ENCODE peak calls at places on chromosomes 16 and 17, in six cellular contexts. M is HCT116, X is right lobe of liver, B is tibial artery, E is body of pancreas, N is gastrocnemius medialis. D is an unnamed sample.

GRCh38 chr17:68777856-68778694 is 176.9 kb upstream of the FAM20A start:
- DNase-seq in N (no peak), M (no peak), B (no peak), X (peak; percentile 58), E (peak; percentile 60), D (no peak)

GRCh38 chr17:79910985-79911361 is 71.7 kb upstream of the CBX4 start:
- DNase-seq in B (no peak), X (no peak), E (no peak), N (no peak), M (no peak), D (no peak)

GRCh38 chr16:74034862-74035261 is 261.8 kb upstream of the PSMD7 start:
- DNase-seq in E (no peak), N (no peak), M (peak; percentile 1), B (no peak), X (no peak), D (no peak)

GRCh38 chr16:50878966-50879615 is 137.2 kb downstream of the CYLD start:
- DNase-seq in B (no peak), N (no peak), E (no peak), M (no peak), X (no peak), D (no peak)

GRCh38 chr16:67017810-67018488 is 11.0 kb upstream of the CBFB start:
- DNase-seq in E (peak; percentile 90), B (peak; percentile 55), X (peak; percentile 86), M (peak; percentile 98), N (peak; percentile 52), D (peak; percentile 70)

GRCh38 chr16:27628216-27628945 is 78.4 kb downstream of the KATNIP start:
- DNase-seq in N (no peak), M (no peak), X (no peak), E (no peak), B (no peak), D (no peak)

GRCh38 chr16:75267631-75268264 is 16.3 kb upstream of the BCAR1 start:
- DNase-seq in B (no peak), E (peak; percentile 89), N (peak; percentile 90), M (peak; percentile 54), X (no peak), D (no peak)

GRCh38 chr16:19429271-19429670 is 11.6 kb downstream of the TMC5 start:
- DNase-seq in N (no peak), M (no peak), B (no peak), E (peak; percentile 57), X (peak; percentile 54), D (no peak)

GRCh38 chr16:81645303-81645702 is 133.8 kb upstream of the PLCG2 start:
- DNase-seq in E (peak; percentile 91), X (no peak), N (no peak), M (no peak), B (peak; percentile 29), D (peak; percentile 26)

GRCh38 chr17:73401911-73402310 is 90.1 kb upstream of the CDC42EP4 start:
- DNase-seq in B (no peak), M (no peak), E (peak; percentile 24), X (no peak), N (no peak), D (no peak)

DNA sequence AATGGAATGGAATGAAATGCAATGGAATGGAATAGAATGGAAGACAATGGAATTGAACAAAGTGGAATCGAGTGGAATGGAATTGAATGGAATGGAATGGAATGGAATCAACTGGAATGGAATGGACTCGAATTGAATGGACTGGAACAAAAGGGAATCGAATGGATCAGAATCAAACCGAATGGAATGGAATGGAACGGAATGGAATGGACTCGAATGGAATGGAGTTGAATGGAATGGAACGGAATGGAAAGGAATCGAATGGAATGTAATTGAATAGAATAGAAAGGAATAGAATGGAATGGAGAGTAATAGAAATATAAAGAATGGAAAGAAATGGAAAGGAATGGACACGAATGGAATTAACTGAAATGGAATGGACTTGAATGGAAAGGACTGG is 475.2 kb upstream of the WSB1 start:
- DNase-seq in X (no peak), B (no peak), N (no peak), E (no peak), M (peak; percentile 10), D (no peak)
- H3K9me3 ChIP-seq in X (peaks cover 2% of the 10 kb centered on the region), B (peaks cover 4% of the 10 kb centered on the region), N (no peaks in the 10 kb centered on the region), E (no peaks in the 10 kb centered on the region), M (peaks cover 74% of the 10 kb centered on the region), D (no peaks in the 10 kb centered on the region)

GRCh38 chr16:4327782-4328579 is 12.1 kb downstream of the GLIS2 start:
- DNase-seq in E (peak; percentile 88), B (peak; percentile 78), M (no peak), X (peak; percentile 79), N (peak; percentile 40), D (no peak)
- H3K27ac ChIP-seq in E (peak overlapping the region; percentile 88), B (peak overlapping the region; percentile 76), M (peak overlapping the region; percentile 22), X (peak overlapping the region; percentile 76), N (peak overlapping the region; percentile 74), D (peak overlapping the region; percentile 93)

GRCh38 chr17:77706938-77707337 is 251.6 kb upstream of the TNRC6C start:
- DNase-seq in E (no peak), N (no peak), M (no peak), B (no peak), X (no peak), D (no peak)

GRCh38 chr17:77707546-77707945 is 251.0 kb upstream of the TNRC6C start:
- DNase-seq in E (no peak), N (no peak), B (no peak), X (no peak), M (no peak), D (no peak)

GRCh38 chr17:77708049-77708448 is 250.5 kb upstream of the TNRC6C start:
- DNase-seq in N (no peak), E (no peak), B (no peak), X (no peak), M (no peak), D (peak; percentile 15)

GRCh38 chr17:77701996-77702395 is 256.5 kb upstream of the TNRC6C start:
- DNase-seq in M (no peak), X (no peak), E (no peak), N (no peak), B (no peak), D (peak; percentile 40)

GRCh38 chr17:77704048-77704815 is 254.3 kb upstream of the TNRC6C start:
- DNase-seq in B (no peak), N (no peak), X (peak; percentile 11), E (no peak), M (no peak), D (peak; percentile 33)
- H3K9me3 ChIP-seq in B (no peaks in the 10 kb centered on the region), N (peaks cover 4% of the 10 kb centered on the region), X (no peaks in the 10 kb centered on the region), E (no peaks in the 10 kb centered on the region), M (peaks cover 29% of the 10 kb centered on the region), D (peaks cover 19% of the 10 kb centered on the region)

DNA sequence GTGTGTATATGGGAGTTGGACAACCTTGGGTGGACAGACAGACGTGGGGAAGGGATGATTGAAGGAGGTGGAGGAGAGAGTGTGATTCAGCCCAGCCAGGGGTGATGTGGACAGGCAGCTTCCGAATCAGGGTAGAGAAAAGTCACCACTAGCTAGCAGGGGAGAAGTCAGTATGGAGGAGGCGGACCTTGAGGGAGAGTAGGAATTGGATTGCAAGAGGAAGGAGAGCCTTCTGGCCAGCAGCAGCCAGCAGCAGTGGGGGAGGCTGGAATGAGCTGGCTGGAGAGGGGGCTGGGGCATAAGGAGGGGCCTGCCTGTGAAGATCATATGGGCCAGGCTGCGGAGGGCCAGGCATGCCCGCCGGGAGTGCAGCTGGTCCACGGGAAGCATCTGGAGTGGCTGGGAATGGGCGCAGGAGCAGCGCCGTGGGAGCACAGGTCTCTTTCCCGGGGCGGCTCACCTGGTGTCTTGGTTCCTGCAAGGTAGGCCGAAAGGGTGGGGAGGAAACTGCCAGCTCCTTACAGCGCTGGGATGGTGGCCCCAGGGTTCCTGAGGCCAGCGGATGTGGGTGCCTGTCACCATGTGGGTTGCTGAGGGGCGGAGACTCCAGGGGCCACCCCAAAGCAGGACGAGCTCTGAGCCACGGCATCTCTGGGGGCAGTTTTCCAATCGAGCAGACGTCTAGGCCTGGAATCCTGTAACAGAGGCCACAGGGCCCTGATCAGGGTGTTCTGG is 235.3 kb downstream of the SEC14L1 start:
- DNase-seq in N (no peak), M (no peak), B (no peak), X (no peak), E (no peak), D (no peak)
- H3K27ac ChIP-seq in N (no peak overlapping the region), M (no peak overlapping the region), B (peak overlapping the region; percentile 88), X (no peak overlapping the region), E (peak overlapping the region; percentile 89), D (peak overlapping the region; percentile 92)

GRCh38 chr17:41453069-41453468 is 12.3 kb upstream of the KRT38 start:
- DNase-seq in M (no peak), B (no peak), E (no peak), X (no peak), N (no peak), D (no peak)

GRCh38 chr17:41449008-41449407 is 8.2 kb upstream of the KRT38 start:
- DNase-seq in B (no peak), M (no peak), E (no peak), X (no peak), N (no peak), D (no peak)

GRCh38 chr17:41452276-41452675 is 11.5 kb upstream of the KRT38 start:
- DNase-seq in X (no peak), N (no peak), B (no peak), E (no peak), M (no peak), D (no peak)

GRCh38 chr17:41448506-41448905 is 7.7 kb upstream of the KRT38 start:
- DNase-seq in M (no peak), X (no peak), B (no peak), N (no peak), E (no peak), D (no peak)

DNA sequence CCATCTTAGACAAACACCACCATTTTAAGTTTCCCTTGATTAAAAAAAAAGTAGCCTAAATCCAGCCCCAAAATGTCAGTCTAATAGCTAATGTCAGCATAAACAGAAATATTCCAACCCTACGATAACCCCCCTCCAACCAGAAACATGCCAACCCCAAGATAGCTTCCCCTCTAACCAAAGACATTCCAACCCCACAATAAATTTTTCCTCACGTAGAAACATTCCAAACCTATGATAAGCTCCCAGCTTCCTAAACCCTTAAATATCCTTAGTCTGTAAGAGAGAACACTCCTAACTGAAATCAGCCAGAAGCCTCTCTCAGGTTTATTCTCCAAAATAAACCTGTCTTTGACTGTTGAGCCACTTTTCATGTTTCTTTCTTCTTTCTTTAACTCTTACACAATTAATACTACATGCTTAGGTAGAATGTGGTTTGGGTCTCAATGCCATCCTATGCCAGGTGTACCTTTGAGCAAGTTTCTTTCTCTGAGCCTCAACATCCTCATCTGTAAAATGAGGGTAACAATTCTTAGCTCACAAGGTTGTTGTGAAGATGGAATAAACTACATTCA is 10.5 kb upstream of the KRT38 start:
- DNase-seq in M (no peak), X (no peak), E (no peak), N (no peak), B (no peak), D (no peak)
- H3K9me3 ChIP-seq in M (no peaks in the 10 kb centered on the region), X (no peaks in the 10 kb centered on the region), E (no peaks in the 10 kb centered on the region), N (no peaks in the 10 kb centered on the region), B (no peaks in the 10 kb centered on the region), D (no peaks in the 10 kb centered on the region)

GRCh38 chr16:72986011-72986410 is 61.9 kb downstream of the ZFHX3 start:
- DNase-seq in X (peak; percentile 45), M (no peak), B (peak; percentile 90), E (peak; percentile 26), N (peak; percentile 91), D (peak; percentile 76)
- H3K27ac ChIP-seq in X (no peak overlapping the region), M (no peak overlapping the region), B (peak overlapping the region; percentile 89), E (peak overlapping the region; percentile 36), N (peak overlapping the region; percentile 95), D (peak overlapping the region; percentile 92)